ENCODE peak calls at places on chromosomes 16 and 17, in seven cellular contexts. One of them, this sample, is unnamed. For H3K36me3, the result is how much of the 10 kb centered on the place peaks cover.

GRCh38 chr17:59418732-59419166 is 87.3 kb downstream of the YPEL2 start:
- DNase-seq in NT2/D1: no peak
- DNase-seq in CD8-positive, alpha-beta memory T cell: no peak
- DNase-seq in tibial artery: no peak
- DNase-seq in OCI-LY7: no peak
- DNase-seq in mammary epithelial cell: no peak
- DNase-seq in PC-9: no peak
- DNase-seq in this sample: no peak

GRCh38 chr17:7841309-7841621 is 7.2 kb downstream of the KDM6B start:
- DNase-seq in NT2/D1: no peak
- DNase-seq in CD8-positive, alpha-beta memory T cell: no peak
- DNase-seq in tibial artery: no peak
- DNase-seq in OCI-LY7: no peak
- DNase-seq in mammary epithelial cell: no peak
- DNase-seq in PC-9: no peak
- DNase-seq in this sample: no peak

GRCh38 chr17:49598918-49599317 is 23.2 kb downstream of the NXPH3 start:
- DNase-seq in NT2/D1: no peak
- DNase-seq in CD8-positive, alpha-beta memory T cell: no peak
- DNase-seq in tibial artery: no peak
- DNase-seq in OCI-LY7: no peak
- DNase-seq in mammary epithelial cell: no peak
- DNase-seq in PC-9: no peak
- DNase-seq in this sample: no peak

GRCh38 chr16:49952386-49952785 is 72.6 kb upstream of the CNEP1R1 start:
- DNase-seq in NT2/D1: no peak
- DNase-seq in CD8-positive, alpha-beta memory T cell: no peak
- DNase-seq in tibial artery: no peak
- DNase-seq in OCI-LY7: no peak
- DNase-seq in mammary epithelial cell: no peak
- DNase-seq in PC-9: no peak
- DNase-seq in this sample: no peak

GRCh38 chr16:50548659-50549560 is 714 bp downstream of the NKD1 start:
- DNase-seq in NT2/D1: no peak
- DNase-seq in CD8-positive, alpha-beta memory T cell: no peak
- DNase-seq in tibial artery: no peak
- DNase-seq in OCI-LY7: no peak
- DNase-seq in mammary epithelial cell: peak
- DNase-seq in PC-9: no peak
- DNase-seq in this sample: no peak

GRCh38 chr17:29982991-29983390 is 41.6 kb downstream of the EFCAB5 start:
- DNase-seq in NT2/D1: no peak
- DNase-seq in CD8-positive, alpha-beta memory T cell: no peak
- DNase-seq in tibial artery: no peak
- DNase-seq in OCI-LY7: no peak
- DNase-seq in mammary epithelial cell: no peak
- DNase-seq in PC-9: no peak
- DNase-seq in this sample: no peak

GRCh38 chr17:79174193-79174765 is 99.7 kb downstream of the ENGASE start:
- DNase-seq in NT2/D1: no peak
- DNase-seq in CD8-positive, alpha-beta memory T cell: no peak
- DNase-seq in tibial artery: no peak
- DNase-seq in OCI-LY7: no peak
- DNase-seq in mammary epithelial cell: no peak
- DNase-seq in PC-9: no peak
- DNase-seq in this sample: no peak

GRCh38 chr17:31778538-31778937 is 80.5 kb downstream of the COPRS start:
- DNase-seq in NT2/D1: no peak
- DNase-seq in CD8-positive, alpha-beta memory T cell: no peak
- DNase-seq in tibial artery: no peak
- DNase-seq in OCI-LY7: peak
- DNase-seq in mammary epithelial cell: no peak
- DNase-seq in PC-9: no peak
- DNase-seq in this sample: no peak

GRCh38 chr16:68238029-68238345 is 2.1 kb upstream of the ESRP2 start:
- DNase-seq in NT2/D1: no peak
- DNase-seq in CD8-positive, alpha-beta memory T cell: no peak
- DNase-seq in tibial artery: no peak
- DNase-seq in OCI-LY7: no peak
- DNase-seq in mammary epithelial cell: no peak
- DNase-seq in PC-9: no peak
- DNase-seq in this sample: no peak

GRCh38 chr17:35433075-35433894 is 985 bp upstream of the SLFN12 start:
- DNase-seq in NT2/D1: peak
- DNase-seq in CD8-positive, alpha-beta memory T cell: peak
- DNase-seq in tibial artery: peak
- DNase-seq in OCI-LY7: no peak
- DNase-seq in mammary epithelial cell: peak
- DNase-seq in PC-9: peak
- DNase-seq in this sample: peak

GRCh38 chr17:72363336-72363620 is 242.5 kb downstream of the SOX9 start:
- DNase-seq in NT2/D1: no peak
- DNase-seq in CD8-positive, alpha-beta memory T cell: no peak
- DNase-seq in tibial artery: no peak
- DNase-seq in OCI-LY7: no peak
- DNase-seq in mammary epithelial cell: no peak
- DNase-seq in PC-9: no peak
- DNase-seq in this sample: no peak

GRCh38 chr16:57366544-57367040 is 5.7 kb upstream of the CX3CL1 start:
- DNase-seq in NT2/D1: no peak
- DNase-seq in CD8-positive, alpha-beta memory T cell: no peak
- DNase-seq in tibial artery: peak
- DNase-seq in OCI-LY7: no peak
- DNase-seq in mammary epithelial cell: no peak
- DNase-seq in PC-9: no peak
- DNase-seq in this sample: no peak

GRCh38 chr17:68870427-68870826 is 84.8 kb downstream of the ABCA8 start:
- DNase-seq in NT2/D1: no peak
- DNase-seq in CD8-positive, alpha-beta memory T cell: no peak
- DNase-seq in tibial artery: no peak
- DNase-seq in OCI-LY7: no peak
- DNase-seq in mammary epithelial cell: no peak
- DNase-seq in PC-9: no peak
- DNase-seq in this sample: no peak

GRCh38 chr17:80906364-80907259 is 85.0 kb upstream of the CHMP6 start:
- DNase-seq in NT2/D1: no peak
- DNase-seq in CD8-positive, alpha-beta memory T cell: no peak
- DNase-seq in tibial artery: no peak
- DNase-seq in OCI-LY7: no peak
- DNase-seq in mammary epithelial cell: no peak
- DNase-seq in PC-9: no peak
- DNase-seq in this sample: no peak

GRCh38 chr17:80905586-80906230 is 85.9 kb upstream of the CHMP6 start:
- DNase-seq in NT2/D1: no peak
- DNase-seq in CD8-positive, alpha-beta memory T cell: no peak
- DNase-seq in tibial artery: no peak
- DNase-seq in OCI-LY7: no peak
- DNase-seq in mammary epithelial cell: no peak
- DNase-seq in PC-9: no peak
- DNase-seq in this sample: no peak

GRCh38 chr17:80903041-80903611 is 88.5 kb upstream of the CHMP6 start:
- DNase-seq in NT2/D1: no peak
- DNase-seq in CD8-positive, alpha-beta memory T cell: no peak
- DNase-seq in tibial artery: no peak
- DNase-seq in OCI-LY7: no peak
- DNase-seq in mammary epithelial cell: no peak
- DNase-seq in PC-9: no peak
- DNase-seq in this sample: no peak

GRCh38 chr17:80902197-80903019 is 89.2 kb upstream of the CHMP6 start:
- DNase-seq in NT2/D1: no peak
- DNase-seq in CD8-positive, alpha-beta memory T cell: no peak
- DNase-seq in tibial artery: no peak
- DNase-seq in OCI-LY7: no peak
- DNase-seq in mammary epithelial cell: no peak
- DNase-seq in PC-9: no peak
- DNase-seq in this sample: no peak

DNA sequence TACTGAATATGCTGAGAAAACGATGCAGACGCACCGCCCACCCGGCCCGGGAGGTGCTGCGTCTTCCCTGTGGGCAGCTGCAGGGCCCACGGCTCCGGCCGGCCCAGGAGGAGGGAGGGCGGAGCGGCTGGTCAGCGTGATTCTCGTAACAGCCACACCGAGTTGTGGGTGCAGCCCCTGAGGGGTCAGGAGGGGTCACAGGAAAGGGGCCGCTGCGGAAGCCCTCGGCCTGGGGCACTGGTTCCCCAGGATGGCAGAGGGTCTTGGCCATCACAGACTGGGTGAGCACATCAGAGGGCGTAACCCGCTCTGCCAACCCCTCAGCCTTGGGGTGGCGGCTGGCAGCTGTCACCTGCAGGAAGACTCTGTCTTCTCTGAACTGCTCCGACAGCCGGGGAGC is 87.6 kb upstream of the CHMP6 start:
- DNase-seq in NT2/D1: no peak
- DNase-seq in CD8-positive, alpha-beta memory T cell: no peak
- DNase-seq in tibial artery: no peak
- DNase-seq in OCI-LY7: no peak
- DNase-seq in mammary epithelial cell: no peak
- DNase-seq in PC-9: no peak
- DNase-seq in this sample: no peak
- H3K36me3 ChIP-seq in NT2/D1: half or more
- H3K36me3 ChIP-seq in CD8-positive, alpha-beta memory T cell: under half
- H3K36me3 ChIP-seq in tibial artery: under half
- H3K36me3 ChIP-seq in OCI-LY7: under half
- H3K36me3 ChIP-seq in mammary epithelial cell: under half
- H3K36me3 ChIP-seq in PC-9: under half
- H3K36me3 ChIP-seq in this sample: under half

DNA sequence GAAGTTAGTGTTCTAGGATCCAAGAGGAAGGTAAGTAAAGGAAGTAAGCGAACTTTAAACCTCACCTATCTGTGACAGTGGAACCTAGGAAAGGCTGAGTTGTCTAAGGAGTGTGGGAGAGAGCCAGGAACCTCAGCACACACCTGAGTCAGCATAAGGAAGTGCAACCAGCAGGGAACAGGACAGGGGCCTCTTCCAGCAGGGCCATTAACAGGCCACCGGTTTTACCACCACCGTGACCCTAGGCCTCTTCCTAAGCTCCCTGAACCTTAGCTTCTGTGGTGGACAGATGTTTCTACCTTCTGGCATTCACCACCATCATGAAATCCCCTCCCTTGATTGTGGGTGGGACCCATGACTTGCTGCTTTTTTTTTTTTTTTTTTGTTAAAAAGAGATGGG is 26.7 kb upstream of the GPATCH8 start:
- DNase-seq in NT2/D1: no peak
- DNase-seq in CD8-positive, alpha-beta memory T cell: no peak
- DNase-seq in tibial artery: no peak
- DNase-seq in OCI-LY7: no peak
- DNase-seq in mammary epithelial cell: peak
- DNase-seq in PC-9: peak
- DNase-seq in this sample: no peak
- H3K36me3 ChIP-seq in NT2/D1: under half
- H3K36me3 ChIP-seq in CD8-positive, alpha-beta memory T cell: under half
- H3K36me3 ChIP-seq in tibial artery: under half
- H3K36me3 ChIP-seq in OCI-LY7: under half
- H3K36me3 ChIP-seq in mammary epithelial cell: under half
- H3K36me3 ChIP-seq in PC-9: under half
- H3K36me3 ChIP-seq in this sample: under half

GRCh38 chr17:61739002-61739401 is 124.3 kb downstream of the BRIP1 start:
- DNase-seq in NT2/D1: no peak
- DNase-seq in CD8-positive, alpha-beta memory T cell: no peak
- DNase-seq in tibial artery: no peak
- DNase-seq in OCI-LY7: no peak
- DNase-seq in mammary epithelial cell: no peak
- DNase-seq in PC-9: no peak
- DNase-seq in this sample: no peak

GRCh38 chr17:61737820-61738219 is 125.5 kb downstream of the BRIP1 start:
- DNase-seq in NT2/D1: no peak
- DNase-seq in CD8-positive, alpha-beta memory T cell: no peak
- DNase-seq in tibial artery: no peak
- DNase-seq in OCI-LY7: no peak
- DNase-seq in mammary epithelial cell: peak
- DNase-seq in PC-9: no peak
- DNase-seq in this sample: no peak

GRCh38 chr17:61736438-61736837 is 126.9 kb downstream of the BRIP1 start:
- DNase-seq in NT2/D1: no peak
- DNase-seq in CD8-positive, alpha-beta memory T cell: no peak
- DNase-seq in tibial artery: no peak
- DNase-seq in OCI-LY7: no peak
- DNase-seq in mammary epithelial cell: no peak
- DNase-seq in PC-9: no peak
- DNase-seq in this sample: no peak

GRCh38 chr17:61735807-61736206 is 127.5 kb downstream of the BRIP1 start:
- DNase-seq in NT2/D1: no peak
- DNase-seq in CD8-positive, alpha-beta memory T cell: no peak
- DNase-seq in tibial artery: no peak
- DNase-seq in OCI-LY7: no peak
- DNase-seq in mammary epithelial cell: no peak
- DNase-seq in PC-9: no peak
- DNase-seq in this sample: no peak

DNA sequence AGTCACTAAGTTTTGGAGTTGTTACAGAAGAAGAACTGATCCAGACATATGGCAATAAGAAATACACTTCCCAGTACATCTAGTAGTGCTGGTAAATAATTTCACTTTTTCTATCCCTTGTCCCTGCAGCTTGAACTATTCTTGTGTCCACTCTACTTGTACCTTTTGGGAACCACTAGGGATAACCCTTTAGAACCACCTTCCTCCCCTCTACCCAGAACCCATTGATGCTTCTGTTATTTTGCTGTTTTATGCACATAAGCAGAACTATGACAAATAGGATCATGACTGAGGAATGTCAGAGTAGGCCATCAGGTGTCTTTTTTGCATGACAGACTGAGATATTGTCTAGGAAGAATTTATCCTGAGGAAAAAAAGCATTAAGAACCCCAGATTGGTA is 125.1 kb downstream of the BRIP1 start:
- DNase-seq in NT2/D1: no peak
- DNase-seq in CD8-positive, alpha-beta memory T cell: no peak
- DNase-seq in tibial artery: no peak
- DNase-seq in OCI-LY7: no peak
- DNase-seq in mammary epithelial cell: no peak
- DNase-seq in PC-9: no peak
- DNase-seq in this sample: no peak
- H3K36me3 ChIP-seq in NT2/D1: under half
- H3K36me3 ChIP-seq in CD8-positive, alpha-beta memory T cell: under half
- H3K36me3 ChIP-seq in tibial artery: under half
- H3K36me3 ChIP-seq in OCI-LY7: half or more
- H3K36me3 ChIP-seq in mammary epithelial cell: under half
- H3K36me3 ChIP-seq in PC-9: under half
- H3K36me3 ChIP-seq in this sample: under half

GRCh38 chr17:78019976-78020716 is 61.6 kb downstream of the TNRC6C start:
- DNase-seq in NT2/D1: no peak
- DNase-seq in CD8-positive, alpha-beta memory T cell: no peak
- DNase-seq in tibial artery: no peak
- DNase-seq in OCI-LY7: no peak
- DNase-seq in mammary epithelial cell: no peak
- DNase-seq in PC-9: no peak
- DNase-seq in this sample: no peak
- H3K36me3 ChIP-seq in NT2/D1: under half
- H3K36me3 ChIP-seq in CD8-positive, alpha-beta memory T cell: under half
- H3K36me3 ChIP-seq in tibial artery: under half
- H3K36me3 ChIP-seq in OCI-LY7: under half
- H3K36me3 ChIP-seq in mammary epithelial cell: under half
- H3K36me3 ChIP-seq in PC-9: under half
- H3K36me3 ChIP-seq in this sample: under half

GRCh38 chr16:22318690-22319358 is 21.6 kb downstream of the POLR3E start:
- DNase-seq in NT2/D1: no peak
- DNase-seq in CD8-positive, alpha-beta memory T cell: peak
- DNase-seq in tibial artery: no peak
- DNase-seq in OCI-LY7: peak
- DNase-seq in mammary epithelial cell: peak
- DNase-seq in PC-9: no peak
- DNase-seq in this sample: no peak
- H3K36me3 ChIP-seq in NT2/D1: half or more
- H3K36me3 ChIP-seq in CD8-positive, alpha-beta memory T cell: half or more
- H3K36me3 ChIP-seq in tibial artery: under half
- H3K36me3 ChIP-seq in OCI-LY7: half or more
- H3K36me3 ChIP-seq in mammary epithelial cell: under half
- H3K36me3 ChIP-seq in PC-9: under half
- H3K36me3 ChIP-seq in this sample: under half

GRCh38 chr17:63314766-63315165 is 131.3 kb downstream of the CYB561 start:
- DNase-seq in NT2/D1: no peak
- DNase-seq in CD8-positive, alpha-beta memory T cell: no peak
- DNase-seq in tibial artery: no peak
- DNase-seq in OCI-LY7: no peak
- DNase-seq in mammary epithelial cell: no peak
- DNase-seq in PC-9: no peak
- DNase-seq in this sample: no peak
- H3K36me3 ChIP-seq in NT2/D1: under half
- H3K36me3 ChIP-seq in CD8-positive, alpha-beta memory T cell: under half
- H3K36me3 ChIP-seq in tibial artery: under half
- H3K36me3 ChIP-seq in OCI-LY7: under half
- H3K36me3 ChIP-seq in mammary epithelial cell: under half
- H3K36me3 ChIP-seq in PC-9: under half
- H3K36me3 ChIP-seq in this sample: under half

This sample was measured in iPS DF 6.9.